ENCODE peak calls at places on chromosomes 3 and 15, in eight cellular contexts. N is GM23248, F is A549, Y is mesenchymal stem cell, D is mesendoderm, X is GOT3, C is esophagus squamous epithelium, S is NCI-H1092 treated with DMSO at 0.1 percent for 48 hours. J is an unnamed sample.

GRCh38 chr15:90866161-90866715 is 2.1 kb upstream of the FURIN start:
- DNase-seq in D (no peak), X (no peak), F (no peak), Y (no peak), C (no peak), N (no peak), S (no peak), J (no peak)

GRCh38 chr15:29066848-29067247 is 181.1 kb downstream of the APBA2 start:
- DNase-seq in F (no peak), N (no peak), S (no peak), Y (no peak), X (no peak), D (no peak), C (no peak), J (no peak)

GRCh38 chr15:67805871-67806538 is 19.3 kb upstream of the SKOR1 start:
- DNase-seq in Y (no peak), F (no peak), C (no peak), S (peak; percentile 18), X (no peak), N (no peak), D (no peak), J (no peak)

GRCh38 chr15:39628131-39628482 is 47.2 kb downstream of the THBS1 start:
- DNase-seq in F (no peak), S (no peak), C (no peak), D (peak; percentile 68), Y (no peak), X (no peak), N (no peak), J (no peak)

GRCh38 chr3:50345586-50345985 is at the start of gene ZMYND10:
- DNase-seq in D (peak; percentile 78), C (no peak), N (peak; percentile 81), Y (no peak), X (peak; percentile 32), F (peak; percentile 76), S (no peak), J (peak; percentile 84)

GRCh38 chr3:22372292-22372949 is 621.4 kb upstream of the ZNF385D start:
- DNase-seq in N (peak; percentile 40), D (peak; percentile 57), C (no peak), X (no peak), S (no peak), F (no peak), Y (no peak), J (no peak)

GRCh38 chr3:99866167-99866810 is 48.6 kb downstream of the CMSS1 start:
- DNase-seq in F (no peak), Y (peak; percentile 79), X (no peak), D (no peak), C (no peak), S (peak; percentile 58), N (peak; percentile 86), J (no peak)

GRCh38 chr3:72334681-72335457 is 513.4 kb downstream of the SHQ1 start:
- DNase-seq in N (no peak), F (no peak), C (no peak), D (peak; percentile 97), Y (peak; percentile 12), S (peak; percentile 79), X (no peak), J (no peak)

GRCh38 chr3:183822631-183823030 is 2.7 kb downstream of the MAP6D1 start:
- DNase-seq in X (no peak), F (no peak), S (no peak), C (no peak), N (no peak), D (peak; percentile 60), Y (no peak), J (no peak)

GRCh38 chr3:134056464-134056891 is 26.8 kb upstream of the SLCO2A1 start:
- DNase-seq in N (no peak), Y (no peak), X (no peak), D (peak; percentile 35), S (no peak), F (no peak), C (no peak), J (no peak)

GRCh38 chr3:142315083-142315482 is 89.7 kb upstream of the GK5 start:
- DNase-seq in C (no peak), N (peak; percentile 69), S (no peak), D (peak; percentile 21), Y (peak; percentile 71), X (no peak), F (no peak), J (no peak)

GRCh38 chr3:135271562-135272290 is 476.7 kb downstream of the EPHB1 start:
- DNase-seq in Y (no peak), S (peak; percentile 98), F (no peak), C (no peak), X (no peak), D (no peak), N (no peak), J (no peak)

GRCh38 chr15:67047149-67047661 is 18.2 kb upstream of the SMAD3 start:
- DNase-seq in F (no peak), C (no peak), Y (no peak), X (no peak), S (no peak), N (no peak), D (no peak), J (no peak)

GRCh38 chr3:33372218-33373081 is 67.8 kb downstream of the UBP1 start:
- DNase-seq in D (peak; percentile 63), X (no peak), N (peak; percentile 74), Y (peak; percentile 74), C (no peak), F (peak; percentile 29), S (peak; percentile 20), J (peak; percentile 7)

J was measured in T47D.